ENCODE peak calls at places on chromosomes 3 and 15, in ten cellular contexts. One of them, this sample, is unnamed.
A peak's percentile ranks its signal among the peaks of the same experiment; 100 is the strongest.

GRCh38 chr15:25181290-25182097 is 226.7 kb downstream of the SNRPN start:
- DNase-seq in prostate gland: no peak
- DNase-seq in heart left ventricle: peak; percentile 42
- DNase-seq in vagina: peak; percentile 81
- DNase-seq in esophagus squamous epithelium: no peak
- DNase-seq in stomach: peak; percentile 13
- DNase-seq in Peyer's patch: peak; percentile 34
- DNase-seq in tibial nerve: no peak
- DNase-seq in HepG2: no peak
- DNase-seq in uterus: peak; percentile 8
- DNase-seq in this sample: peak; percentile 8

GRCh38 chr3:126678691-126679317 is 23.9 kb upstream of the TXNRD3 start:
- DNase-seq in uterus: no peak
- DNase-seq in tibial nerve: no peak
- DNase-seq in heart left ventricle: no peak
- DNase-seq in stomach: no peak
- DNase-seq in HepG2: no peak
- DNase-seq in esophagus squamous epithelium: no peak
- DNase-seq in prostate gland: no peak
- DNase-seq in Peyer's patch: peak; percentile 41
- DNase-seq in vagina: peak; percentile 82
- DNase-seq in this sample: no peak

GRCh38 chr15:98174286-98174685 is 213.8 kb downstream of the ARRDC4 start:
- DNase-seq in vagina: no peak
- DNase-seq in uterus: no peak
- DNase-seq in prostate gland: no peak
- DNase-seq in HepG2: no peak
- DNase-seq in stomach: no peak
- DNase-seq in heart left ventricle: no peak
- DNase-seq in esophagus squamous epithelium: no peak
- DNase-seq in tibial nerve: no peak
- DNase-seq in Peyer's patch: no peak
- DNase-seq in this sample: no peak

GRCh38 chr3:17605934-17606333 is 136.5 kb downstream of the TBC1D5 start:
- DNase-seq in vagina: no peak
- DNase-seq in tibial nerve: no peak
- DNase-seq in stomach: no peak
- DNase-seq in Peyer's patch: no peak
- DNase-seq in prostate gland: no peak
- DNase-seq in heart left ventricle: no peak
- DNase-seq in esophagus squamous epithelium: no peak
- DNase-seq in HepG2: no peak
- DNase-seq in uterus: no peak
- DNase-seq in this sample: no peak

GRCh38 chr3:69409831-69410230 is 23.9 kb upstream of the FRMD4B start:
- DNase-seq in prostate gland: no peak
- DNase-seq in heart left ventricle: no peak
- DNase-seq in vagina: no peak
- DNase-seq in uterus: no peak
- DNase-seq in stomach: no peak
- DNase-seq in Peyer's patch: no peak
- DNase-seq in esophagus squamous epithelium: no peak
- DNase-seq in tibial nerve: no peak
- DNase-seq in HepG2: no peak
- DNase-seq in this sample: no peak

GRCh38 chr15:59555696-59556095 is 55.9 kb upstream of the GCNT3 start:
- DNase-seq in HepG2: no peak
- DNase-seq in Peyer's patch: peak; percentile 74
- DNase-seq in uterus: no peak
- DNase-seq in tibial nerve: no peak
- DNase-seq in prostate gland: no peak
- DNase-seq in vagina: no peak
- DNase-seq in heart left ventricle: no peak
- DNase-seq in esophagus squamous epithelium: no peak
- DNase-seq in stomach: no peak
- DNase-seq in this sample: no peak

GRCh38 chr3:16466822-16467221 is 46.7 kb downstream of the RFTN1 start:
- DNase-seq in heart left ventricle: no peak
- DNase-seq in esophagus squamous epithelium: no peak
- DNase-seq in Peyer's patch: no peak
- DNase-seq in uterus: no peak
- DNase-seq in HepG2: no peak
- DNase-seq in vagina: no peak
- DNase-seq in tibial nerve: no peak
- DNase-seq in stomach: no peak
- DNase-seq in prostate gland: no peak
- DNase-seq in this sample: no peak

GRCh38 chr15:93028111-93028631 is 60.8 kb downstream of the RGMA start:
- DNase-seq in vagina: no peak
- DNase-seq in HepG2: no peak
- DNase-seq in tibial nerve: no peak
- DNase-seq in Peyer's patch: no peak
- DNase-seq in uterus: no peak
- DNase-seq in prostate gland: no peak
- DNase-seq in heart left ventricle: no peak
- DNase-seq in esophagus squamous epithelium: no peak
- DNase-seq in stomach: no peak
- DNase-seq in this sample: peak; percentile 14

GRCh38 chr15:86916671-86917450 is 837.2 kb downstream of the AGBL1 start:
- DNase-seq in esophagus squamous epithelium: no peak
- DNase-seq in vagina: no peak
- DNase-seq in Peyer's patch: no peak
- DNase-seq in HepG2: no peak
- DNase-seq in stomach: no peak
- DNase-seq in heart left ventricle: peak; percentile 71
- DNase-seq in tibial nerve: peak; percentile 47
- DNase-seq in uterus: no peak
- DNase-seq in prostate gland: peak; percentile 38
- DNase-seq in this sample: peak; percentile 59

GRCh38 chr3:102526865-102527264 is 92.0 kb downstream of the ZPLD1 start:
- DNase-seq in vagina: no peak
- DNase-seq in prostate gland: no peak
- DNase-seq in Peyer's patch: no peak
- DNase-seq in HepG2: no peak
- DNase-seq in uterus: no peak
- DNase-seq in stomach: no peak
- DNase-seq in tibial nerve: no peak
- DNase-seq in heart left ventricle: no peak
- DNase-seq in esophagus squamous epithelium: no peak
- DNase-seq in this sample: no peak

GRCh38 chr15:68695061-68695595 is 116.3 kb downstream of the CORO2B start:
- DNase-seq in heart left ventricle: no peak
- DNase-seq in uterus: no peak
- DNase-seq in Peyer's patch: no peak
- DNase-seq in tibial nerve: no peak
- DNase-seq in stomach: no peak
- DNase-seq in esophagus squamous epithelium: no peak
- DNase-seq in vagina: no peak
- DNase-seq in HepG2: no peak
- DNase-seq in prostate gland: no peak
- DNase-seq in this sample: no peak

GRCh38 chr15:23690450-23690852 is 3.3 kb upstream of the NDN start:
- DNase-seq in Peyer's patch: no peak
- DNase-seq in esophagus squamous epithelium: no peak
- DNase-seq in HepG2: peak; percentile 93
- DNase-seq in stomach: peak; percentile 40
- DNase-seq in vagina: peak; percentile 93
- DNase-seq in heart left ventricle: peak; percentile 69
- DNase-seq in tibial nerve: no peak
- DNase-seq in prostate gland: peak; percentile 61
- DNase-seq in uterus: peak; percentile 87
- DNase-seq in this sample: peak; percentile 76

GRCh38 chr3:193589616-193590015 is 3.4 kb upstream of the OPA1 start:
- DNase-seq in esophagus squamous epithelium: no peak
- DNase-seq in vagina: no peak
- DNase-seq in HepG2: no peak
- DNase-seq in heart left ventricle: no peak
- DNase-seq in prostate gland: no peak
- DNase-seq in tibial nerve: no peak
- DNase-seq in uterus: no peak
- DNase-seq in Peyer's patch: no peak
- DNase-seq in stomach: no peak
- DNase-seq in this sample: no peak

GRCh38 chr3:184337315-184337714 is at the start of gene FAM131A:
- DNase-seq in HepG2: no peak
- DNase-seq in vagina: no peak
- DNase-seq in uterus: peak; percentile 85
- DNase-seq in stomach: no peak
- DNase-seq in esophagus squamous epithelium: no peak
- DNase-seq in heart left ventricle: no peak
- DNase-seq in prostate gland: peak; percentile 27
- DNase-seq in tibial nerve: no peak
- DNase-seq in Peyer's patch: no peak
- DNase-seq in this sample: peak; percentile 80

GRCh38 chr15:43763819-43764446 is 12.8 kb downstream of the ELL3 start:
- DNase-seq in uterus: no peak
- DNase-seq in vagina: no peak
- DNase-seq in esophagus squamous epithelium: no peak
- DNase-seq in heart left ventricle: no peak
- DNase-seq in prostate gland: no peak
- DNase-seq in stomach: no peak
- DNase-seq in HepG2: no peak
- DNase-seq in tibial nerve: no peak
- DNase-seq in Peyer's patch: no peak
- DNase-seq in this sample: no peak

DNA sequence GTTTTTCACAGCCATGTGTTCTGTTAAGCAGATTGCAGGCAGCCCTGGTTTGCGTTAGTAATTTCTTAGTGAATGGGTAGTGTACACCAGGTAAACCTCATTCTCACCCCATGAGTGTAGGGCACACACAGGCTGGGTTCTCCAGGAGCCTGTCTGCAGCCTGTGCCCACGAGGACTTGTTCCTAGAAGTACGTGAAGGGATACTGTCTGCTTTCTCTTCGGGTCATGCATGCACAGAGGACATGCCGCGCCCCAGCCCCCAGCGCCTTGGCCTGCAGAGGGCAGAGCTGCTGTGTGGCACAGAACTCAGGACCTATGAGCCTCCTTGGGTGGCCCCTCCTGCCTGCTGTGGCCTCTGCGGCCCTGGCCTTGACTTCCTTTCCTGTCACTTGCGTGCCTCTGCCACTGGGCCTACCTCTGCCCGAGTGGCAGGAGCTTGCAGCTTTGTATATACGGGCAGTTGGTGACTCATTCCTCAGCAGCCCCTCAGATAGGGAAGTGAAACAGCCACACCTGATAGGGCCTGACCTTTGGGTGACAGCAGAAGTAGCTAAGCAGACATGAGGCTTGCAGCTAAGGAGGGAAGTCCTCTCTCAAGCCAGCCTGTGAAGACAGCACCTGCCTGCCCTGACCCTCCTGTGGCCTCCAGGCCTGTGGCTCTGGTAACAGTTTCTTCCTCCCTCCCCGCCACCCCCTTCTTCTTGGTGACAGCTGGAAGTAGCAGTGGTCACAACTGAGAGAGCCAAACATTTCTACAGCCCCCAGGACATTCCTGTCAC is 19.5 kb downstream of the PPCDC start:
- DNase-seq in Peyer's patch: peak; percentile 88
- DNase-seq in HepG2: peak; percentile 93
- DNase-seq in stomach: peak; percentile 86
- DNase-seq in vagina: peak; percentile 94
- DNase-seq in prostate gland: no peak
- DNase-seq in heart left ventricle: peak; percentile 92
- DNase-seq in tibial nerve: peak; percentile 47
- DNase-seq in uterus: peak; percentile 48
- DNase-seq in esophagus squamous epithelium: peak; percentile 70
- DNase-seq in this sample: peak; percentile 92
- TF ChIP-seq POLR2A in Peyer's patch: peak; percentile 56
- TF ChIP-seq POLR2A in HepG2: no peak
- TF ChIP-seq POLR2A in stomach: no peak
- TF ChIP-seq POLR2A in vagina: no peak
- TF ChIP-seq POLR2A in prostate gland: peak; percentile 15
- TF ChIP-seq POLR2A in heart left ventricle: no peak
- TF ChIP-seq POLR2A in tibial nerve: no peak
- TF ChIP-seq POLR2A in uterus: no peak
- TF ChIP-seq POLR2A in esophagus squamous epithelium: peak; percentile 24
- TF ChIP-seq POLR2A in this sample: no peak

DNA sequence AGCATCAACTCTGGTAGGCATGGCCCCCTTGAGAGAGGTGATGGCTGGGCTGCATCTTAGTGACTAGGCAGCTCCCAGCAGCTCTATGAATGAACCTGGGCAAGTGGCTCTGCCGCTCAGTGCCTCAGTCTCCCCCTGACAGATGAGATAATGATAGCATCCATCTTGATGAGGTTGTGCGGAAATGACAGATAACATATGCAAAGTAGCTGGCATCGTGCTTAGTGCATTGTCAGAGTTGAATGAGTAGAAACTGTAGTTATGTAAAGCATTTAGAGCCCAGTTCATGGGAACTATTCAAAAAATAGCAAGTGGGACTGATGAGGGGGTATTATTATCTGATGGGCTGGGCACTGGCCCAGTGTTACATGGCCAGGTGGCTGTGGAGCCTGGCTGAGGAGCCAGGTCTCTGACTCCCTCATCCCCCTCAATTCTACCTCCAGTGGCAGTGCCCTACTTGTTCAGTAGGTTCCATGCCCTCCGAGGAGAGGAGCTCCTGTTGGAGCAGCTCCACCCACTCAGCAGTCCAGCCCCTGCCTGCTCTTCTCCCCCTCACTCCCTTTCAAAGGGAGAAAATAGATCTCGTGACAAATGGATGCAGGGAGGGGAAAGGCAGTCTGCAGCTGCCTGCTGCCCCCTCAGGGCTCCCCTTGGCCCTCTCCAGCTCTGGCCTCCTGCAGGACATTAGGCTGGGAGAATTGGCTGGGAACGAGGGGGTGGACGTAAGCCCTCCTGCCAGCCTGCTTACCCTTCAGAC is 6.6 kb downstream of the PRKCD start:
- DNase-seq in Peyer's patch: no peak
- DNase-seq in HepG2: no peak
- DNase-seq in uterus: no peak
- DNase-seq in esophagus squamous epithelium: no peak
- DNase-seq in tibial nerve: no peak
- DNase-seq in vagina: no peak
- DNase-seq in heart left ventricle: no peak
- DNase-seq in prostate gland: no peak
- DNase-seq in stomach: no peak
- DNase-seq in this sample: no peak
- H3K4me1 ChIP-seq in Peyer's patch: peaks cover 38% of the 10 kb centered on the region
- H3K4me1 ChIP-seq in HepG2: peaks cover 83% of the 10 kb centered on the region
- H3K4me1 ChIP-seq in uterus: no peaks in the 10 kb centered on the region
- H3K4me1 ChIP-seq in esophagus squamous epithelium: peaks cover 36% of the 10 kb centered on the region
- H3K4me1 ChIP-seq in tibial nerve: no peaks in the 10 kb centered on the region
- H3K4me1 ChIP-seq in vagina: peaks cover 57% of the 10 kb centered on the region
- H3K4me1 ChIP-seq in heart left ventricle: peaks cover 15% of the 10 kb centered on the region
- H3K4me1 ChIP-seq in prostate gland: peaks cover 40% of the 10 kb centered on the region
- H3K4me1 ChIP-seq in stomach: peaks cover 92% of the 10 kb centered on the region
- H3K4me1 ChIP-seq in this sample: peaks cover 37% of the 10 kb centered on the region

GRCh38 chr15:39583586-39584265 is 2.8 kb downstream of the THBS1 start:
- DNase-seq in esophagus squamous epithelium: no peak
- DNase-seq in Peyer's patch: peak; percentile 58
- DNase-seq in HepG2: peak; percentile 25
- DNase-seq in prostate gland: no peak
- DNase-seq in heart left ventricle: no peak
- DNase-seq in vagina: no peak
- DNase-seq in stomach: no peak
- DNase-seq in uterus: no peak
- DNase-seq in tibial nerve: no peak
- DNase-seq in this sample: peak; percentile 43
- H3K27me3 ChIP-seq in esophagus squamous epithelium: no peaks in the 10 kb centered on the region
- H3K27me3 ChIP-seq in Peyer's patch: no peaks in the 10 kb centered on the region
- H3K27me3 ChIP-seq in HepG2: no peaks in the 10 kb centered on the region
- H3K27me3 ChIP-seq in prostate gland: no peaks in the 10 kb centered on the region
- H3K27me3 ChIP-seq in heart left ventricle: no peaks in the 10 kb centered on the region
- H3K27me3 ChIP-seq in vagina: no peaks in the 10 kb centered on the region
- H3K27me3 ChIP-seq in stomach: peaks cover 4% of the 10 kb centered on the region
- H3K27me3 ChIP-seq in uterus: no peaks in the 10 kb centered on the region
- H3K27me3 ChIP-seq in tibial nerve: no peaks in the 10 kb centered on the region
- H3K27me3 ChIP-seq in this sample: no peaks in the 10 kb centered on the region

GRCh38 chr3:141401584-141402475 is 33.5 kb downstream of the ZBTB38 start:
- DNase-seq in heart left ventricle: peak; percentile 86
- DNase-seq in tibial nerve: no peak
- DNase-seq in esophagus squamous epithelium: no peak
- DNase-seq in uterus: peak; percentile 57
- DNase-seq in Peyer's patch: peak; percentile 77
- DNase-seq in HepG2: no peak
- DNase-seq in vagina: no peak
- DNase-seq in prostate gland: no peak
- DNase-seq in stomach: peak; percentile 53
- DNase-seq in this sample: peak; percentile 62
- TF ChIP-seq POLR2A in heart left ventricle: no peak
- TF ChIP-seq POLR2A in tibial nerve: no peak
- TF ChIP-seq POLR2A in esophagus squamous epithelium: peak; percentile 60
- TF ChIP-seq POLR2A in uterus: no peak
- TF ChIP-seq POLR2A in Peyer's patch: peak; percentile 13
- TF ChIP-seq POLR2A in HepG2: no peak
- TF ChIP-seq POLR2A in vagina: no peak
- TF ChIP-seq POLR2A in prostate gland: peak; percentile 8
- TF ChIP-seq POLR2A in stomach: no peak
- TF ChIP-seq POLR2A in this sample: no peak